ENCODE peak calls at places on chromosomes 16 and 17, in four cellular contexts. One of them, this sample, is unnamed.

GRCh38 chr17:61260061-61260797 is 139.4 kb upstream of the TBX2 start:
- DNase-seq in NCI-H1694 treated with DMSO at 0.1 percent for 48 hours: no peak
- DNase-seq in activated naive CD4-positive, alpha-beta T cell treated with Interleukin-2 at 50 U/mL for 16 hours: no peak
- DNase-seq in CD8-positive, alpha-beta T cell: no peak
- DNase-seq in this sample: no peak

GRCh38 chr16:88768041-88768876 is 16.8 kb downstream of the PIEZO1 start:
- DNase-seq in NCI-H1694 treated with DMSO at 0.1 percent for 48 hours: no peak
- DNase-seq in activated naive CD4-positive, alpha-beta T cell treated with Interleukin-2 at 50 U/mL for 16 hours: no peak
- DNase-seq in CD8-positive, alpha-beta T cell: no peak
- DNase-seq in this sample: peak; percentile 48

GRCh38 chr16:67579686-67580085 is 17.4 kb downstream of the CTCF start:
- DNase-seq in NCI-H1694 treated with DMSO at 0.1 percent for 48 hours: no peak
- DNase-seq in activated naive CD4-positive, alpha-beta T cell treated with Interleukin-2 at 50 U/mL for 16 hours: no peak
- DNase-seq in CD8-positive, alpha-beta T cell: no peak
- DNase-seq in this sample: no peak

GRCh38 chr16:31181102-31181830 is 1.3 kb downstream of the FUS start:
- DNase-seq in NCI-H1694 treated with DMSO at 0.1 percent for 48 hours: no peak
- DNase-seq in activated naive CD4-positive, alpha-beta T cell treated with Interleukin-2 at 50 U/mL for 16 hours: peak; percentile 36
- DNase-seq in CD8-positive, alpha-beta T cell: peak; percentile 13
- DNase-seq in this sample: no peak

GRCh38 chr17:48160177-48160967 is 52.8 kb downstream of the SNX11 start:
- DNase-seq in NCI-H1694 treated with DMSO at 0.1 percent for 48 hours: no peak
- DNase-seq in activated naive CD4-positive, alpha-beta T cell treated with Interleukin-2 at 50 U/mL for 16 hours: no peak
- DNase-seq in CD8-positive, alpha-beta T cell: no peak
- DNase-seq in this sample: no peak

GRCh38 chr16:7524419-7524818 is 191.8 kb downstream of the RBFOX1 start:
- DNase-seq in NCI-H1694 treated with DMSO at 0.1 percent for 48 hours: no peak
- DNase-seq in activated naive CD4-positive, alpha-beta T cell treated with Interleukin-2 at 50 U/mL for 16 hours: no peak
- DNase-seq in CD8-positive, alpha-beta T cell: no peak
- DNase-seq in this sample: no peak

GRCh38 chr16:21163576-21163975 is 5.1 kb downstream of the LDAF1 start:
- DNase-seq in NCI-H1694 treated with DMSO at 0.1 percent for 48 hours: no peak
- DNase-seq in activated naive CD4-positive, alpha-beta T cell treated with Interleukin-2 at 50 U/mL for 16 hours: no peak
- DNase-seq in CD8-positive, alpha-beta T cell: no peak
- DNase-seq in this sample: no peak

GRCh38 chr16:84838383-84838948 is 18.7 kb downstream of the CRISPLD2 start:
- DNase-seq in NCI-H1694 treated with DMSO at 0.1 percent for 48 hours: no peak
- DNase-seq in activated naive CD4-positive, alpha-beta T cell treated with Interleukin-2 at 50 U/mL for 16 hours: no peak
- DNase-seq in CD8-positive, alpha-beta T cell: no peak
- DNase-seq in this sample: no peak

GRCh38 chr17:49748791-49749190 is 15.1 kb downstream of the FAM117A start:
- DNase-seq in NCI-H1694 treated with DMSO at 0.1 percent for 48 hours: no peak
- DNase-seq in activated naive CD4-positive, alpha-beta T cell treated with Interleukin-2 at 50 U/mL for 16 hours: peak; percentile 70
- DNase-seq in CD8-positive, alpha-beta T cell: peak; percentile 61
- DNase-seq in this sample: no peak

GRCh38 chr17:57489321-57489720 is 233.0 kb downstream of the MSI2 start:
- DNase-seq in NCI-H1694 treated with DMSO at 0.1 percent for 48 hours: no peak
- DNase-seq in activated naive CD4-positive, alpha-beta T cell treated with Interleukin-2 at 50 U/mL for 16 hours: no peak
- DNase-seq in CD8-positive, alpha-beta T cell: no peak
- DNase-seq in this sample: no peak

GRCh38 chr16:30068333-30068732 is 2.8 kb downstream of the ALDOA start:
- DNase-seq in NCI-H1694 treated with DMSO at 0.1 percent for 48 hours: no peak
- DNase-seq in activated naive CD4-positive, alpha-beta T cell treated with Interleukin-2 at 50 U/mL for 16 hours: no peak
- DNase-seq in CD8-positive, alpha-beta T cell: no peak
- DNase-seq in this sample: no peak

GRCh38 chr17:5043524-5043923 is 8.3 kb upstream of the SLC52A1 start:
- DNase-seq in NCI-H1694 treated with DMSO at 0.1 percent for 48 hours: no peak
- DNase-seq in activated naive CD4-positive, alpha-beta T cell treated with Interleukin-2 at 50 U/mL for 16 hours: no peak
- DNase-seq in CD8-positive, alpha-beta T cell: no peak
- DNase-seq in this sample: no peak

GRCh38 chr16:78742501-78743283 is 643.2 kb downstream of the WWOX start:
- DNase-seq in NCI-H1694 treated with DMSO at 0.1 percent for 48 hours: no peak
- DNase-seq in activated naive CD4-positive, alpha-beta T cell treated with Interleukin-2 at 50 U/mL for 16 hours: peak; percentile 89
- DNase-seq in CD8-positive, alpha-beta T cell: peak; percentile 64
- DNase-seq in this sample: no peak

GRCh38 chr17:30236807-30237206 is 1.3 kb upstream of the SLC6A4 start:
- DNase-seq in NCI-H1694 treated with DMSO at 0.1 percent for 48 hours: no peak
- DNase-seq in activated naive CD4-positive, alpha-beta T cell treated with Interleukin-2 at 50 U/mL for 16 hours: no peak
- DNase-seq in CD8-positive, alpha-beta T cell: no peak
- DNase-seq in this sample: no peak

GRCh38 chr17:5241861-5242671 is 7.4 kb upstream of the SCIMP start:
- DNase-seq in NCI-H1694 treated with DMSO at 0.1 percent for 48 hours: no peak
- DNase-seq in activated naive CD4-positive, alpha-beta T cell treated with Interleukin-2 at 50 U/mL for 16 hours: no peak
- DNase-seq in CD8-positive, alpha-beta T cell: no peak
- DNase-seq in this sample: no peak

GRCh38 chr17:34499576-34499975 is 79.8 kb upstream of the TMEM132E start:
- DNase-seq in NCI-H1694 treated with DMSO at 0.1 percent for 48 hours: no peak
- DNase-seq in activated naive CD4-positive, alpha-beta T cell treated with Interleukin-2 at 50 U/mL for 16 hours: no peak
- DNase-seq in CD8-positive, alpha-beta T cell: no peak
- DNase-seq in this sample: no peak

GRCh38 chr16:3789375-3790067 is 72.2 kb upstream of the TRAP1 start:
- DNase-seq in NCI-H1694 treated with DMSO at 0.1 percent for 48 hours: no peak
- DNase-seq in activated naive CD4-positive, alpha-beta T cell treated with Interleukin-2 at 50 U/mL for 16 hours: no peak
- DNase-seq in CD8-positive, alpha-beta T cell: no peak
- DNase-seq in this sample: no peak

GRCh38 chr17:41785091-41785875 is 1.2 kb downstream of the JUP start:
- DNase-seq in NCI-H1694 treated with DMSO at 0.1 percent for 48 hours: no peak
- DNase-seq in activated naive CD4-positive, alpha-beta T cell treated with Interleukin-2 at 50 U/mL for 16 hours: no peak
- DNase-seq in CD8-positive, alpha-beta T cell: no peak
- DNase-seq in this sample: no peak

GRCh38 chr16:52912565-52913173 is 140.0 kb downstream of the CHD9NB start:
- DNase-seq in NCI-H1694 treated with DMSO at 0.1 percent for 48 hours: peak; percentile 54
- DNase-seq in activated naive CD4-positive, alpha-beta T cell treated with Interleukin-2 at 50 U/mL for 16 hours: no peak
- DNase-seq in CD8-positive, alpha-beta T cell: no peak
- DNase-seq in this sample: peak; percentile 26

GRCh38 chr17:41486809-41487530 is 2.7 kb downstream of the KRT36 start:
- DNase-seq in NCI-H1694 treated with DMSO at 0.1 percent for 48 hours: no peak
- DNase-seq in activated naive CD4-positive, alpha-beta T cell treated with Interleukin-2 at 50 U/mL for 16 hours: peak; percentile 31
- DNase-seq in CD8-positive, alpha-beta T cell: peak; percentile 15
- DNase-seq in this sample: no peak

GRCh38 chr16:49100366-49100765 is 181.3 kb downstream of the CBLN1 start:
- DNase-seq in NCI-H1694 treated with DMSO at 0.1 percent for 48 hours: no peak
- DNase-seq in activated naive CD4-positive, alpha-beta T cell treated with Interleukin-2 at 50 U/mL for 16 hours: no peak
- DNase-seq in CD8-positive, alpha-beta T cell: no peak
- DNase-seq in this sample: no peak

GRCh38 chr16:87828071-87828971 is 41.0 kb downstream of the SLC7A5 start:
- DNase-seq in NCI-H1694 treated with DMSO at 0.1 percent for 48 hours: no peak
- DNase-seq in activated naive CD4-positive, alpha-beta T cell treated with Interleukin-2 at 50 U/mL for 16 hours: no peak
- DNase-seq in CD8-positive, alpha-beta T cell: no peak
- DNase-seq in this sample: no peak

GRCh38 chr17:76179496-76180467 is 38.7 kb upstream of the FOXJ1 start:
- DNase-seq in NCI-H1694 treated with DMSO at 0.1 percent for 48 hours: no peak
- DNase-seq in activated naive CD4-positive, alpha-beta T cell treated with Interleukin-2 at 50 U/mL for 16 hours: peak; percentile 25
- DNase-seq in CD8-positive, alpha-beta T cell: peak; percentile 42
- DNase-seq in this sample: no peak

GRCh38 chr16:68246671-68247070 is 1.5 kb downstream of the PLA2G15 start:
- DNase-seq in NCI-H1694 treated with DMSO at 0.1 percent for 48 hours: no peak
- DNase-seq in activated naive CD4-positive, alpha-beta T cell treated with Interleukin-2 at 50 U/mL for 16 hours: no peak
- DNase-seq in CD8-positive, alpha-beta T cell: no peak
- DNase-seq in this sample: no peak

GRCh38 chr16:74500907-74501306 is 79.6 kb upstream of the CLEC18B start:
- DNase-seq in NCI-H1694 treated with DMSO at 0.1 percent for 48 hours: no peak
- DNase-seq in activated naive CD4-positive, alpha-beta T cell treated with Interleukin-2 at 50 U/mL for 16 hours: no peak
- DNase-seq in CD8-positive, alpha-beta T cell: no peak
- DNase-seq in this sample: no peak

GRCh38 chr16:9378876-9379275 is 287.4 kb downstream of the HAPSTR1 start:
- DNase-seq in NCI-H1694 treated with DMSO at 0.1 percent for 48 hours: no peak
- DNase-seq in activated naive CD4-positive, alpha-beta T cell treated with Interleukin-2 at 50 U/mL for 16 hours: no peak
- DNase-seq in CD8-positive, alpha-beta T cell: no peak
- DNase-seq in this sample: no peak

GRCh38 chr17:43778337-43779144 is at the start of gene DUSP3:
- DNase-seq in NCI-H1694 treated with DMSO at 0.1 percent for 48 hours: peak; percentile 43
- DNase-seq in activated naive CD4-positive, alpha-beta T cell treated with Interleukin-2 at 50 U/mL for 16 hours: peak; percentile 77
- DNase-seq in CD8-positive, alpha-beta T cell: peak; percentile 71
- DNase-seq in this sample: peak; percentile 81

GRCh38 chr17:8430966-8431365 is 4.7 kb upstream of the NDEL1 start:
- DNase-seq in NCI-H1694 treated with DMSO at 0.1 percent for 48 hours: no peak
- DNase-seq in activated naive CD4-positive, alpha-beta T cell treated with Interleukin-2 at 50 U/mL for 16 hours: no peak
- DNase-seq in CD8-positive, alpha-beta T cell: no peak
- DNase-seq in this sample: peak; percentile 33

GRCh38 chr16:86529160-86529559 is 18.8 kb downstream of the FOXF1 start:
- DNase-seq in NCI-H1694 treated with DMSO at 0.1 percent for 48 hours: no peak
- DNase-seq in activated naive CD4-positive, alpha-beta T cell treated with Interleukin-2 at 50 U/mL for 16 hours: no peak
- DNase-seq in CD8-positive, alpha-beta T cell: no peak
- DNase-seq in this sample: no peak

GRCh38 chr17:15039366-15039765 is 225.8 kb downstream of the PMP22 start:
- DNase-seq in NCI-H1694 treated with DMSO at 0.1 percent for 48 hours: no peak
- DNase-seq in activated naive CD4-positive, alpha-beta T cell treated with Interleukin-2 at 50 U/mL for 16 hours: no peak
- DNase-seq in CD8-positive, alpha-beta T cell: no peak
- DNase-seq in this sample: no peak

GRCh38 chr17:40450175-40450574 is 6.9 kb downstream of the IGFBP4 start:
- DNase-seq in NCI-H1694 treated with DMSO at 0.1 percent for 48 hours: no peak
- DNase-seq in activated naive CD4-positive, alpha-beta T cell treated with Interleukin-2 at 50 U/mL for 16 hours: peak; percentile 39
- DNase-seq in CD8-positive, alpha-beta T cell: peak; percentile 44
- DNase-seq in this sample: no peak

GRCh38 chr16:27083861-27084261 is 17.1 kb downstream of the C16orf82 start:
- DNase-seq in NCI-H1694 treated with DMSO at 0.1 percent for 48 hours: no peak
- DNase-seq in activated naive CD4-positive, alpha-beta T cell treated with Interleukin-2 at 50 U/mL for 16 hours: no peak
- DNase-seq in CD8-positive, alpha-beta T cell: no peak
- DNase-seq in this sample: no peak

GRCh38 chr17:4142107-4142900 is 526 bp downstream of the ZZEF1 start:
- DNase-seq in NCI-H1694 treated with DMSO at 0.1 percent for 48 hours: no peak
- DNase-seq in activated naive CD4-positive, alpha-beta T cell treated with Interleukin-2 at 50 U/mL for 16 hours: peak; percentile 41
- DNase-seq in CD8-positive, alpha-beta T cell: peak; percentile 50
- DNase-seq in this sample: no peak

GRCh38 chr16:49292413-49292812 is 10.8 kb upstream of the CBLN1 start:
- DNase-seq in NCI-H1694 treated with DMSO at 0.1 percent for 48 hours: no peak
- DNase-seq in activated naive CD4-positive, alpha-beta T cell treated with Interleukin-2 at 50 U/mL for 16 hours: no peak
- DNase-seq in CD8-positive, alpha-beta T cell: no peak
- DNase-seq in this sample: no peak

GRCh38 chr17:48925251-48925990 is 17.2 kb downstream of the UBE2Z start:
- DNase-seq in NCI-H1694 treated with DMSO at 0.1 percent for 48 hours: no peak
- DNase-seq in activated naive CD4-positive, alpha-beta T cell treated with Interleukin-2 at 50 U/mL for 16 hours: no peak
- DNase-seq in CD8-positive, alpha-beta T cell: no peak
- DNase-seq in this sample: no peak

GRCh38 chr16:17345043-17345442 is 125.7 kb downstream of the XYLT1 start:
- DNase-seq in NCI-H1694 treated with DMSO at 0.1 percent for 48 hours: no peak
- DNase-seq in activated naive CD4-positive, alpha-beta T cell treated with Interleukin-2 at 50 U/mL for 16 hours: no peak
- DNase-seq in CD8-positive, alpha-beta T cell: no peak
- DNase-seq in this sample: no peak

GRCh38 chr16:48459167-48459566 is 74.0 kb upstream of the SIAH1 start:
- DNase-seq in NCI-H1694 treated with DMSO at 0.1 percent for 48 hours: no peak
- DNase-seq in activated naive CD4-positive, alpha-beta T cell treated with Interleukin-2 at 50 U/mL for 16 hours: no peak
- DNase-seq in CD8-positive, alpha-beta T cell: no peak
- DNase-seq in this sample: no peak

GRCh38 chr16:81738831-81739496 is 40.1 kb upstream of the PLCG2 start:
- DNase-seq in NCI-H1694 treated with DMSO at 0.1 percent for 48 hours: no peak
- DNase-seq in activated naive CD4-positive, alpha-beta T cell treated with Interleukin-2 at 50 U/mL for 16 hours: no peak
- DNase-seq in CD8-positive, alpha-beta T cell: no peak
- DNase-seq in this sample: no peak

GRCh38 chr17:46962374-46962790 is 16.7 kb downstream of the RPRML start:
- DNase-seq in NCI-H1694 treated with DMSO at 0.1 percent for 48 hours: no peak
- DNase-seq in activated naive CD4-positive, alpha-beta T cell treated with Interleukin-2 at 50 U/mL for 16 hours: no peak
- DNase-seq in CD8-positive, alpha-beta T cell: no peak
- DNase-seq in this sample: no peak

This sample was measured in fibroblast of the conjunctiva.